ENCODE peak calls at places on chromosomes 11 and 22, in nine cellular contexts. B, G, R, N, I, Q, T, E and U are unnamed samples. For H3K4me1, the result is how much of the 10 kb centered on the place peaks cover.

GRCh38 chr22:46043816-46044717 is 67.1 kb upstream of the WNT7B start:
- DNase-seq in B (no peak), G (peak), R (peak), N (no peak), I (peak), Q (peak), T (no peak), E (no peak), U (peak)

GRCh38 chr11:122103366-122103765 is 12.6 kb downstream of the BLID start:
- DNase-seq in B (no peak), G (no peak), R (no peak), N (no peak), I (no peak), Q (no peak), T (no peak), E (no peak), U (no peak)

GRCh38 chr22:50687829-50688228 is 15.2 kb downstream of the SHANK3 start:
- DNase-seq in B (no peak), G (no peak), R (peak), N (no peak), I (no peak), Q (peak), T (no peak), E (peak), U (no peak)

GRCh38 chr11:36316049-36316448 is 20.0 kb downstream of the PRR5L start:
- DNase-seq in B (no peak), G (no peak), R (no peak), N (no peak), I (no peak), Q (no peak), T (no peak), E (no peak), U (no peak)

GRCh38 chr22:36077261-36077660 is 48.6 kb upstream of the RBFOX2 start:
- DNase-seq in B (no peak), G (no peak), R (no peak), N (no peak), I (no peak), Q (no peak), T (no peak), E (no peak), U (no peak)

GRCh38 chr11:62399172-62399867 is 19.5 kb upstream of the SCGB1A1 start:
- DNase-seq in B (no peak), G (no peak), R (no peak), N (no peak), I (no peak), Q (peak), T (peak), E (no peak), U (no peak)

GRCh38 chr11:128524172-128524571 is 63.2 kb downstream of the ETS1 start:
- DNase-seq in B (no peak), G (no peak), R (no peak), N (no peak), I (no peak), Q (no peak), T (peak), E (no peak), U (no peak)

GRCh38 chr11:121249039-121249663 is 43.4 kb upstream of the SC5D start:
- DNase-seq in B (no peak), G (no peak), R (no peak), N (no peak), I (peak), Q (no peak), T (peak), E (peak), U (no peak)

GRCh38 chr22:31942091-31942490 is 2.2 kb upstream of the YWHAH start:
- DNase-seq in B (no peak), G (no peak), R (no peak), N (no peak), I (no peak), Q (no peak), T (no peak), E (no peak), U (no peak)

GRCh38 chr11:93393386-93393785 is 62.8 kb downstream of the DEUP1 start:
- DNase-seq in B (no peak), G (no peak), R (no peak), N (no peak), I (no peak), Q (no peak), T (no peak), E (no peak), U (no peak)

GRCh38 chr11:102171101-102171500 is 60.9 kb downstream of the YAP1 start:
- DNase-seq in B (no peak), G (no peak), R (no peak), N (no peak), I (no peak), Q (no peak), T (peak), E (no peak), U (no peak)

GRCh38 chr11:113614097-113614496 is 92.0 kb downstream of the TMPRSS5 start:
- DNase-seq in B (no peak), G (no peak), R (no peak), N (no peak), I (no peak), Q (no peak), T (no peak), E (no peak), U (no peak)

GRCh38 chr22:46748948-46749681 is 11.1 kb upstream of the CERK start:
- DNase-seq in B (no peak), G (no peak), R (no peak), N (no peak), I (no peak), Q (no peak), T (peak), E (no peak), U (peak)

GRCh38 chr11:128789497-128790080 is 77.5 kb downstream of the KCNJ1 start:
- DNase-seq in B (no peak), G (no peak), R (no peak), N (no peak), I (no peak), Q (no peak), T (peak), E (no peak), U (peak)

GRCh38 chr11:116856423-116856822 is 19.0 kb upstream of the APOA1 start:
- DNase-seq in B (no peak), G (no peak), R (no peak), N (no peak), I (no peak), Q (no peak), T (no peak), E (no peak), U (no peak)

GRCh38 chr22:46484861-46485595 is 52.4 kb downstream of the CELSR1 start:
- DNase-seq in B (no peak), G (no peak), R (no peak), N (no peak), I (no peak), Q (no peak), T (no peak), E (peak), U (no peak)

GRCh38 chr11:60363542-60364525 is 14.5 kb upstream of the MS4A7 start:
- DNase-seq in B (no peak), G (peak), R (peak), N (peak), I (peak), Q (no peak), T (peak), E (peak), U (no peak)

GRCh38 chr11:123111465-123111864 is 49.5 kb upstream of the HSPA8 start:
- DNase-seq in B (no peak), G (no peak), R (no peak), N (no peak), I (peak), Q (no peak), T (peak), E (peak), U (no peak)

GRCh38 chr11:58674609-58675008 is 52.1 kb downstream of the CNTF start:
- DNase-seq in B (no peak), G (no peak), R (no peak), N (peak), I (no peak), Q (no peak), T (no peak), E (no peak), U (no peak)

GRCh38 chr22:48520207-48520606 is 1307.5 kb downstream of the BRD1 start:
- DNase-seq in B (no peak), G (no peak), R (no peak), N (no peak), I (no peak), Q (no peak), T (no peak), E (no peak), U (no peak)

GRCh38 chr11:76771446-76772099 is 11.6 kb upstream of the TSKU start:
- DNase-seq in B (no peak), G (no peak), R (no peak), N (no peak), I (no peak), Q (no peak), T (no peak), E (no peak), U (no peak)

GRCh38 chr11:68935516-68936357 is 32.0 kb downstream of the IGHMBP2 start:
- DNase-seq in B (no peak), G (no peak), R (no peak), N (no peak), I (no peak), Q (no peak), T (no peak), E (no peak), U (no peak)

GRCh38 chr22:19751497-19752245 is 8.9 kb upstream of the TBX1 start:
- DNase-seq in B (no peak), G (no peak), R (no peak), N (no peak), I (no peak), Q (no peak), T (no peak), E (no peak), U (no peak)

GRCh38 chr11:6576471-6577373 is 26.7 kb downstream of the RRP8 start:
- DNase-seq in B (no peak), G (peak), R (peak), N (peak), I (peak), Q (no peak), T (peak), E (peak), U (peak)

GRCh38 chr11:5246772-5247478 is 2.7 kb downstream of the HBG1 start:
- DNase-seq in B (no peak), G (no peak), R (no peak), N (no peak), I (no peak), Q (no peak), T (no peak), E (no peak), U (no peak)

GRCh38 chr22:17443413-17444203 is 74.3 kb downstream of the CECR2 start:
- DNase-seq in B (no peak), G (no peak), R (no peak), N (no peak), I (no peak), Q (no peak), T (no peak), E (no peak), U (no peak)

GRCh38 chr11:104700609-104701008 is 197.7 kb downstream of the CASP12 start:
- DNase-seq in B (no peak), G (no peak), R (no peak), N (no peak), I (no peak), Q (no peak), T (peak), E (peak), U (no peak)

GRCh38 chr11:87035976-87036583 is 1.7 kb upstream of the TMEM135 start:
- DNase-seq in B (no peak), G (no peak), R (no peak), N (no peak), I (no peak), Q (no peak), T (no peak), E (no peak), U (peak)

GRCh38 chr22:31248965-31249940 is 37.2 kb downstream of the LIMK2 start:
- DNase-seq in B (no peak), G (no peak), R (no peak), N (no peak), I (no peak), Q (no peak), T (peak), E (peak), U (no peak)

GRCh38 chr22:46591890-46592289 is 28.3 kb upstream of the GRAMD4 start:
- DNase-seq in B (no peak), G (no peak), R (no peak), N (no peak), I (no peak), Q (no peak), T (no peak), E (no peak), U (no peak)

GRCh38 chr11:123590296-123590912 is 64.0 kb downstream of the SCN3B start:
- DNase-seq in B (no peak), G (no peak), R (no peak), N (peak), I (no peak), Q (no peak), T (peak), E (peak), U (no peak)

GRCh38 chr11:19087658-19088057 is 27.1 kb upstream of the MRGPRX2 start:
- DNase-seq in B (no peak), G (no peak), R (no peak), N (no peak), I (no peak), Q (no peak), T (peak), E (no peak), U (no peak)

GRCh38 chr11:114187173-114187572 is 109.0 kb upstream of the NNMT start:
- DNase-seq in B (no peak), G (no peak), R (no peak), N (no peak), I (no peak), Q (peak), T (no peak), E (no peak), U (no peak)

GRCh38 chr11:113877673-113878060 is 2.3 kb upstream of the USP28 start:
- DNase-seq in B (no peak), G (no peak), R (no peak), N (no peak), I (no peak), Q (no peak), T (no peak), E (no peak), U (no peak)

GRCh38 chr22:46132830-46133587 is 17.3 kb upstream of the PPARA start:
- DNase-seq in B (peak), G (no peak), R (no peak), N (no peak), I (no peak), Q (no peak), T (no peak), E (no peak), U (peak)

GRCh38 chr11:15101072-15101701 is 13.5 kb upstream of the INSC start:
- DNase-seq in B (peak), G (no peak), R (peak), N (peak), I (peak), Q (peak), T (peak), E (peak), U (peak)

GRCh38 chr11:128289048-128289447 is 298.3 kb downstream of the ETS1 start:
- DNase-seq in B (no peak), G (no peak), R (no peak), N (no peak), I (no peak), Q (no peak), T (no peak), E (no peak), U (no peak)

GRCh38 chr11:86551286-86551685 is 121.1 kb downstream of the ME3 start:
- DNase-seq in B (no peak), G (no peak), R (no peak), N (peak), I (no peak), Q (no peak), T (peak), E (peak), U (no peak)

GRCh38 chr22:39594411-39594810 is 23.9 kb downstream of the CACNA1I start:
- DNase-seq in B (no peak), G (no peak), R (no peak), N (no peak), I (peak), Q (no peak), T (no peak), E (no peak), U (no peak)

GRCh38 chr22:39598017-39598965 is 27.7 kb downstream of the CACNA1I start:
- DNase-seq in B (peak), G (no peak), R (peak), N (peak), I (peak), Q (no peak), T (peak), E (peak), U (peak)

GRCh38 chr22:39595622-39596182 is 25.1 kb downstream of the CACNA1I start:
- DNase-seq in B (no peak), G (no peak), R (no peak), N (no peak), I (no peak), Q (no peak), T (no peak), E (no peak), U (no peak)

GRCh38 chr22:39597236-39597869 is 26.8 kb downstream of the CACNA1I start:
- DNase-seq in B (no peak), G (no peak), R (no peak), N (no peak), I (peak), Q (no peak), T (no peak), E (no peak), U (no peak)

DNA sequence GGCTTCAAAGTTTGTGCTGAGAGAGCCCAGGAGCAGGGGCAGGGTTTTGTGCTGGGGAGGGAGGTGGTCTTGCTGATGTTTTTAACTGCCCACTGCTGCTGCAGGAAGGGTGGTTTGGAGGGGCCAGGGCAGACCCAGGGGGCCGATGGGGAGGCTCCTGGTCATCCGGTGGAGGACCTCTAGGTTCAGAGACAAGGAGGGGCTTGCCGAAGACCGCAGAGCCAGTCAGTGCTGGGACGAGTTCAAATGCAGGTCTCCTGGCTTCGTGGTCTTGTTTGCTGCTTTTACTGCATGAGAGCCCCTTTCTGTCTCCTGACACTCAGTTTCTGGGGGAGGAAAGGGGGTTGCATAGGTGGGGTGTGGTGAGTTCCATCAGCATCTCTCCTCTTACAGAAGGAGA is 26.0 kb downstream of the CACNA1I start:
- DNase-seq in B (no peak), G (no peak), R (no peak), N (no peak), I (no peak), Q (no peak), T (no peak), E (no peak), U (no peak)
- H3K4me1 ChIP-seq in B (under half), G (under half), R (under half), N (under half), I (under half), Q (under half), T (under half), E (under half), U (under half)

GRCh38 chr11:126864934-126865333 is 135.6 kb downstream of the KIRREL3 start:
- DNase-seq in B (no peak), G (no peak), R (no peak), N (no peak), I (no peak), Q (no peak), T (no peak), E (no peak), U (no peak)
- H3K27ac ChIP-seq in B (no peak), G (no peak), R (no peak), N (no peak), I (no peak), Q (no peak), T (no peak), E (no peak), U (no peak)

GRCh38 chr11:74492084-74492483 is 1.4 kb downstream of the LIPT2 start:
- DNase-seq in B (no peak), G (no peak), R (no peak), N (no peak), I (peak), Q (no peak), T (no peak), E (no peak), U (peak)
- H3K4me3 ChIP-seq in B (no peak), G (no peak), R (no peak), N (no peak), I (peak), Q (no peak), T (no peak), E (no peak), U (no peak)

GRCh38 chr22:27797793-27798525 is 3.6 kb downstream of the MN1 start:
- DNase-seq in B (no peak), G (no peak), R (no peak), N (no peak), I (no peak), Q (no peak), T (no peak), E (no peak), U (peak)
- H3K4me1 ChIP-seq in B (half or more), G (under half), R (under half), N (under half), I (under half), Q (under half), T (half or more), E (under half), U (under half)

GRCh38 chr11:106603971-106604370 is 414.3 kb downstream of the GUCY1A2 start:
- DNase-seq in B (no peak), G (no peak), R (no peak), N (no peak), I (no peak), Q (no peak), T (no peak), E (no peak), U (no peak)

DNA sequence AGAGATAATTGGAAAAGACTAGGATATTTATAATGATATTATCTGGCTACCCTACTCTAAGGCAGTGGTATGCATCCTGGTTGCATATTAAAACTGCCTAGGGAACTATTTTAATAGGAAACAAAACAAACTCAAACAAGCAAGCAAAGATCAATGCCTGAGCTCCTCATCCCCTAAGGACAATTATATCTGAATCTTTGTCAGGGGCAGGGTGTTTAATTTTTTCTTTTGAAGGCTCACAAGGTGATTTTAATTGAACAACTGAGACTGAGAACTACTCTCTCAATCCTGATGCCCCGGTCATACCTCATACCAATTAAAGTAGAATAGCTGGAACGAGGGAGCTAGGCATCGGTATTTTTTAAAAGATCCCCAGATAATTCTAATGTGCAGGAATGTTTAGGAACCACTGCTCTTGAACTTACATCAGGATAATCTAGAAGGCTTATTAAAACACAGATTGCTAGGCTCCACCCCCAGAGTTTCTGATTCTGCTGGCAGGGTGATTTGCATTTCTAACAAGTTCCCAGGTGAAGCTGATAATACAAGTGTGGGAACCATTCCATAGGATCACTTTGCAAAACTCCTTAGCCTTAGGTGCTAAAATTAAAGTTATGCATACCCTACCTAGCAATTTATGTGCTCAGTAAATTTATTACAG is 416.5 kb downstream of the GUCY1A2 start:
- DNase-seq in B (no peak), G (no peak), R (no peak), N (no peak), I (no peak), Q (no peak), T (no peak), E (no peak), U (no peak)
- H3K27ac ChIP-seq in B (no peak), G (no peak), R (no peak), N (no peak), I (no peak), Q (no peak), T (no peak), E (no peak), U (no peak)

GRCh38 chr11:111696556-111696955 is 69.6 kb downstream of the PPP2R1B start:
- DNase-seq in B (no peak), G (no peak), R (no peak), N (no peak), I (no peak), Q (no peak), T (peak), E (no peak), U (no peak)
- H3K4me3 ChIP-seq in B (no peak), G (no peak), R (no peak), N (no peak), I (no peak), Q (no peak), T (no peak), E (no peak), U (no peak)

DNA sequence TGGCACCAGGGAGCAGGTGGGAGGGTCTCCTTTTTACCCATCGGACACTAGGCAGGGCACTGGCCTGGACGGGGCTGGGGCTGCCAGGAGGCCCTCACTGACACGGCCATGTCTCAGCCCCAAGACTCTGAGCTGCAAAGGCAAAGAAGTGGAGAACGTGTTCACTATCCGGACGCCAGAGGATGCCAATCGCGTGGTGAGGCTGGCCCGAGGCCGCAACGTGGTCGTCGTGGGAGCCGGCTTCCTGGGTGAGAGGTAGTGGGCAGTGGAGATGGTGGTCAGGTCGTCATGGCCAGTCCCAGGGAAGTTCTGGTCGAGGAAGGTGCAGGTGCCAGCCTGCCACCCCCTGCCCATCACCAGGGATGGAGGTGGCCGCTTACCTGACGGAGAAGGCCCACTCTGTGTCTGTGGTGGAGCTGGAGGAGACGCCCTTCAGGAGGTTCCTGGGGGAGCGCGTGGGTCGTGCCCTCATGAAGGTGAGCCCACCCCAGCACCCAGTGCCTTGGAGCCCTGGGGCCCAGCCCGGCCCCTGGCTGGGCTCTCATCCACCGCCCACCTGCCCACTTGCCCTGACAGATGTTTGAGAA is 5.7 kb upstream of the LZTR1 start:
- DNase-seq in B (no peak), G (no peak), R (no peak), N (no peak), I (no peak), Q (no peak), T (no peak), E (no peak), U (no peak)
- H3K4me1 ChIP-seq in B (under half), G (under half), R (under half), N (under half), I (under half), Q (under half), T (under half), E (under half), U (under half)

GRCh38 chr11:44006882-44007495 is 40.8 kb upstream of the ACCSL start:
- DNase-seq in B (no peak), G (peak), R (peak), N (no peak), I (no peak), Q (peak), T (no peak), E (no peak), U (peak)
- H3K27ac ChIP-seq in B (peak), G (peak), R (no peak), N (no peak), I (no peak), Q (peak), T (peak), E (no peak), U (no peak)